ENCODE peak calls at places on chromosomes 12 and 14, in four cellular contexts. One of them, this sample, is unnamed.

GRCh38 chr14:91454155-91454554 is 36.5 kb upstream of the CCDC88C start:
- DNase-seq in cerebellar cortex: no peak
- DNase-seq in NCI-H524: no peak
- DNase-seq in stimulated activated CD4-positive, alpha-beta T cell treated with anti-CD3 and anti-CD28 coated beads, TNF-alpha, amount 100 ng/mL, for 1 hour: no peak
- DNase-seq in this sample: no peak

GRCh38 chr12:110010853-110011835 is 11.9 kb downstream of the ANKRD13A start:
- DNase-seq in cerebellar cortex: no peak
- DNase-seq in NCI-H524: no peak
- DNase-seq in stimulated activated CD4-positive, alpha-beta T cell treated with anti-CD3 and anti-CD28 coated beads, TNF-alpha, amount 100 ng/mL, for 1 hour: no peak
- DNase-seq in this sample: no peak

GRCh38 chr14:99754141-99755067 is 38.8 kb upstream of the EML1 start:
- DNase-seq in cerebellar cortex: no peak
- DNase-seq in NCI-H524: peak
- DNase-seq in stimulated activated CD4-positive, alpha-beta T cell treated with anti-CD3 and anti-CD28 coated beads, TNF-alpha, amount 100 ng/mL, for 1 hour: no peak
- DNase-seq in this sample: no peak

GRCh38 chr14:58298477-58298879 is at the start of gene ARID4A:
- DNase-seq in cerebellar cortex: no peak
- DNase-seq in NCI-H524: no peak
- DNase-seq in stimulated activated CD4-positive, alpha-beta T cell treated with anti-CD3 and anti-CD28 coated beads, TNF-alpha, amount 100 ng/mL, for 1 hour: no peak
- DNase-seq in this sample: peak

GRCh38 chr14:59013672-59014298 is 174.7 kb upstream of the DAAM1 start:
- DNase-seq in cerebellar cortex: no peak
- DNase-seq in NCI-H524: no peak
- DNase-seq in stimulated activated CD4-positive, alpha-beta T cell treated with anti-CD3 and anti-CD28 coated beads, TNF-alpha, amount 100 ng/mL, for 1 hour: no peak
- DNase-seq in this sample: no peak

GRCh38 chr12:9751204-9752144 is 9.2 kb downstream of the CD69 start:
- DNase-seq in cerebellar cortex: no peak
- DNase-seq in NCI-H524: no peak
- DNase-seq in stimulated activated CD4-positive, alpha-beta T cell treated with anti-CD3 and anti-CD28 coated beads, TNF-alpha, amount 100 ng/mL, for 1 hour: no peak
- DNase-seq in this sample: no peak

GRCh38 chr12:14905269-14906004 is 19.8 kb upstream of the MGP start:
- DNase-seq in cerebellar cortex: peak
- DNase-seq in NCI-H524: no peak
- DNase-seq in stimulated activated CD4-positive, alpha-beta T cell treated with anti-CD3 and anti-CD28 coated beads, TNF-alpha, amount 100 ng/mL, for 1 hour: no peak
- DNase-seq in this sample: no peak

GRCh38 chr12:52980096-52980694 is 26.1 kb upstream of the EIF4B start:
- DNase-seq in cerebellar cortex: peak
- DNase-seq in NCI-H524: no peak
- DNase-seq in stimulated activated CD4-positive, alpha-beta T cell treated with anti-CD3 and anti-CD28 coated beads, TNF-alpha, amount 100 ng/mL, for 1 hour: no peak
- DNase-seq in this sample: no peak

GRCh38 chr12:71430756-71431155 is 8.8 kb upstream of the LGR5 start:
- DNase-seq in cerebellar cortex: no peak
- DNase-seq in NCI-H524: no peak
- DNase-seq in stimulated activated CD4-positive, alpha-beta T cell treated with anti-CD3 and anti-CD28 coated beads, TNF-alpha, amount 100 ng/mL, for 1 hour: no peak
- DNase-seq in this sample: no peak

GRCh38 chr12:56299308-56299852 is 750 bp downstream of the CS start:
- DNase-seq in cerebellar cortex: peak
- DNase-seq in NCI-H524: no peak
- DNase-seq in stimulated activated CD4-positive, alpha-beta T cell treated with anti-CD3 and anti-CD28 coated beads, TNF-alpha, amount 100 ng/mL, for 1 hour: no peak
- DNase-seq in this sample: no peak

GRCh38 chr12:57380300-57380699 is 50.5 kb downstream of the R3HDM2 start:
- DNase-seq in cerebellar cortex: no peak
- DNase-seq in NCI-H524: no peak
- DNase-seq in stimulated activated CD4-positive, alpha-beta T cell treated with anti-CD3 and anti-CD28 coated beads, TNF-alpha, amount 100 ng/mL, for 1 hour: no peak
- DNase-seq in this sample: no peak

GRCh38 chr12:132270969-132271754 is 58.2 kb downstream of the GALNT9 start:
- DNase-seq in cerebellar cortex: peak
- DNase-seq in NCI-H524: no peak
- DNase-seq in stimulated activated CD4-positive, alpha-beta T cell treated with anti-CD3 and anti-CD28 coated beads, TNF-alpha, amount 100 ng/mL, for 1 hour: no peak
- DNase-seq in this sample: no peak

GRCh38 chr12:100473716-100474150 is at the start of gene NR1H4:
- DNase-seq in cerebellar cortex: no peak
- DNase-seq in NCI-H524: no peak
- DNase-seq in stimulated activated CD4-positive, alpha-beta T cell treated with anti-CD3 and anti-CD28 coated beads, TNF-alpha, amount 100 ng/mL, for 1 hour: no peak
- DNase-seq in this sample: no peak

GRCh38 chr12:14408208-14408607 is 42.7 kb downstream of the ATF7IP start:
- DNase-seq in cerebellar cortex: peak
- DNase-seq in NCI-H524: no peak
- DNase-seq in stimulated activated CD4-positive, alpha-beta T cell treated with anti-CD3 and anti-CD28 coated beads, TNF-alpha, amount 100 ng/mL, for 1 hour: no peak
- DNase-seq in this sample: no peak

GRCh38 chr14:105974902-105975301 is 448.5 kb downstream of the TMEM121 start:
- DNase-seq in cerebellar cortex: peak
- DNase-seq in NCI-H524: peak
- DNase-seq in stimulated activated CD4-positive, alpha-beta T cell treated with anti-CD3 and anti-CD28 coated beads, TNF-alpha, amount 100 ng/mL, for 1 hour: peak
- DNase-seq in this sample: peak

GRCh38 chr12:109016016-109016415 is 4.9 kb downstream of the SVOP start:
- DNase-seq in cerebellar cortex: no peak
- DNase-seq in NCI-H524: no peak
- DNase-seq in stimulated activated CD4-positive, alpha-beta T cell treated with anti-CD3 and anti-CD28 coated beads, TNF-alpha, amount 100 ng/mL, for 1 hour: no peak
- DNase-seq in this sample: no peak

GRCh38 chr14:69084023-69084422 is 68.9 kb downstream of the DCAF5 start:
- DNase-seq in cerebellar cortex: no peak
- DNase-seq in NCI-H524: no peak
- DNase-seq in stimulated activated CD4-positive, alpha-beta T cell treated with anti-CD3 and anti-CD28 coated beads, TNF-alpha, amount 100 ng/mL, for 1 hour: no peak
- DNase-seq in this sample: no peak

GRCh38 chr12:11758087-11758837 is 108.8 kb downstream of the ETV6 start:
- DNase-seq in cerebellar cortex: no peak
- DNase-seq in NCI-H524: no peak
- DNase-seq in stimulated activated CD4-positive, alpha-beta T cell treated with anti-CD3 and anti-CD28 coated beads, TNF-alpha, amount 100 ng/mL, for 1 hour: no peak
- DNase-seq in this sample: no peak

GRCh38 chr12:127381681-127382080 is 885.3 kb upstream of the TMEM132C start:
- DNase-seq in cerebellar cortex: no peak
- DNase-seq in NCI-H524: no peak
- DNase-seq in stimulated activated CD4-positive, alpha-beta T cell treated with anti-CD3 and anti-CD28 coated beads, TNF-alpha, amount 100 ng/mL, for 1 hour: no peak
- DNase-seq in this sample: no peak

GRCh38 chr12:50246873-50247612 is 36.3 kb downstream of the LIMA1 start:
- DNase-seq in cerebellar cortex: peak
- DNase-seq in NCI-H524: no peak
- DNase-seq in stimulated activated CD4-positive, alpha-beta T cell treated with anti-CD3 and anti-CD28 coated beads, TNF-alpha, amount 100 ng/mL, for 1 hour: no peak
- DNase-seq in this sample: no peak

GRCh38 chr12:107287436-107288413 is 194.4 kb upstream of the CRY1 start:
- DNase-seq in cerebellar cortex: no peak
- DNase-seq in NCI-H524: no peak
- DNase-seq in stimulated activated CD4-positive, alpha-beta T cell treated with anti-CD3 and anti-CD28 coated beads, TNF-alpha, amount 100 ng/mL, for 1 hour: no peak
- DNase-seq in this sample: no peak

GRCh38 chr14:56023681-56024080 is 94.5 kb upstream of the PELI2 start:
- DNase-seq in cerebellar cortex: no peak
- DNase-seq in NCI-H524: no peak
- DNase-seq in stimulated activated CD4-positive, alpha-beta T cell treated with anti-CD3 and anti-CD28 coated beads, TNF-alpha, amount 100 ng/mL, for 1 hour: no peak
- DNase-seq in this sample: no peak

GRCh38 chr12:53180931-53181645 is 363 bp upstream of the CSAD start:
- DNase-seq in cerebellar cortex: peak
- DNase-seq in NCI-H524: peak
- DNase-seq in stimulated activated CD4-positive, alpha-beta T cell treated with anti-CD3 and anti-CD28 coated beads, TNF-alpha, amount 100 ng/mL, for 1 hour: peak
- DNase-seq in this sample: peak

GRCh38 chr12:28963554-28963953 is 185.5 kb upstream of the FAR2 start:
- DNase-seq in cerebellar cortex: peak
- DNase-seq in NCI-H524: peak
- DNase-seq in stimulated activated CD4-positive, alpha-beta T cell treated with anti-CD3 and anti-CD28 coated beads, TNF-alpha, amount 100 ng/mL, for 1 hour: no peak
- DNase-seq in this sample: no peak

GRCh38 chr12:9039397-9039977 is 50.1 kb downstream of the KLRG1 start:
- DNase-seq in cerebellar cortex: peak
- DNase-seq in NCI-H524: no peak
- DNase-seq in stimulated activated CD4-positive, alpha-beta T cell treated with anti-CD3 and anti-CD28 coated beads, TNF-alpha, amount 100 ng/mL, for 1 hour: no peak
- DNase-seq in this sample: no peak

GRCh38 chr12:120684523-120684932 is 2.4 kb upstream of the MLEC start:
- DNase-seq in cerebellar cortex: no peak
- DNase-seq in NCI-H524: no peak
- DNase-seq in stimulated activated CD4-positive, alpha-beta T cell treated with anti-CD3 and anti-CD28 coated beads, TNF-alpha, amount 100 ng/mL, for 1 hour: no peak
- DNase-seq in this sample: no peak

GRCh38 chr14:49861923-49862673 is 9.5 kb upstream of the NEMF start:
- DNase-seq in cerebellar cortex: peak
- DNase-seq in NCI-H524: peak
- DNase-seq in stimulated activated CD4-positive, alpha-beta T cell treated with anti-CD3 and anti-CD28 coated beads, TNF-alpha, amount 100 ng/mL, for 1 hour: peak
- DNase-seq in this sample: peak

GRCh38 chr12:20475542-20475941 is 107.2 kb downstream of the PDE3A start:
- DNase-seq in cerebellar cortex: no peak
- DNase-seq in NCI-H524: no peak
- DNase-seq in stimulated activated CD4-positive, alpha-beta T cell treated with anti-CD3 and anti-CD28 coated beads, TNF-alpha, amount 100 ng/mL, for 1 hour: no peak
- DNase-seq in this sample: no peak

GRCh38 chr12:123115409-123116111 is 35.3 kb downstream of the PITPNM2 start:
- DNase-seq in cerebellar cortex: peak
- DNase-seq in NCI-H524: no peak
- DNase-seq in stimulated activated CD4-positive, alpha-beta T cell treated with anti-CD3 and anti-CD28 coated beads, TNF-alpha, amount 100 ng/mL, for 1 hour: no peak
- DNase-seq in this sample: no peak

GRCh38 chr12:122079532-122080081 is 1.1 kb downstream of the MLXIP start:
- DNase-seq in cerebellar cortex: no peak
- DNase-seq in NCI-H524: no peak
- DNase-seq in stimulated activated CD4-positive, alpha-beta T cell treated with anti-CD3 and anti-CD28 coated beads, TNF-alpha, amount 100 ng/mL, for 1 hour: no peak
- DNase-seq in this sample: no peak

GRCh38 chr12:107126688-107127481 is 33.5 kb upstream of the CRY1 start:
- DNase-seq in cerebellar cortex: peak
- DNase-seq in NCI-H524: no peak
- DNase-seq in stimulated activated CD4-positive, alpha-beta T cell treated with anti-CD3 and anti-CD28 coated beads, TNF-alpha, amount 100 ng/mL, for 1 hour: no peak
- DNase-seq in this sample: no peak

GRCh38 chr14:24984846-24985589 is 64.9 kb downstream of the STXBP6 start:
- DNase-seq in cerebellar cortex: no peak
- DNase-seq in NCI-H524: no peak
- DNase-seq in stimulated activated CD4-positive, alpha-beta T cell treated with anti-CD3 and anti-CD28 coated beads, TNF-alpha, amount 100 ng/mL, for 1 hour: no peak
- DNase-seq in this sample: no peak

GRCh38 chr12:94318178-94318577 is 141.5 kb downstream of the CEP83 start:
- DNase-seq in cerebellar cortex: no peak
- DNase-seq in NCI-H524: no peak
- DNase-seq in stimulated activated CD4-positive, alpha-beta T cell treated with anti-CD3 and anti-CD28 coated beads, TNF-alpha, amount 100 ng/mL, for 1 hour: no peak
- DNase-seq in this sample: no peak

This sample was measured in activated naive CD4-positive, alpha-beta T cell.